ENCODE peak calls at places on chromosomes 11 and 22, in seven cellular contexts. J is esophagus muscularis mucosa, F is body of pancreas, K is A673, N is SK-N-SH, I is Panc1, T is upper lobe of right lung. Q is an unnamed sample.
A peak's percentile ranks its signal among the peaks of the same experiment; 100 is the strongest.

GRCh38 chr22:25084405-25085107 is 115.1 kb upstream of the CRYBB3 start:
- DNase-seq in J (no peak), F (no peak), K (no peak), N (peak; percentile 54), I (no peak), T (no peak), Q (no peak)

GRCh38 chr11:124865181-124865901 is at the start of gene ROBO3:
- DNase-seq in J (no peak), F (no peak), K (no peak), N (peak; percentile 62), I (no peak), T (no peak), Q (no peak)

GRCh38 chr11:121555172-121555571 is 102.4 kb upstream of the SORL1-AS1 start:
- DNase-seq in J (no peak), F (no peak), K (no peak), N (peak; percentile 11), I (no peak), T (no peak), Q (no peak)

GRCh38 chr11:131914299-131914902 is 544.0 kb downstream of the NTM start:
- DNase-seq in J (no peak), F (no peak), K (peak; percentile 46), N (peak; percentile 34), I (no peak), T (no peak), Q (no peak)

GRCh38 chr11:72039108-72039850 is 40.6 kb downstream of the IL18BP start:
- DNase-seq in J (no peak), F (peak; percentile 84), K (no peak), N (peak; percentile 64), I (no peak), T (peak; percentile 82), Q (peak; percentile 7)

GRCh38 chr11:86370922-86371614 is 3.6 kb upstream of the CCDC81 start:
- DNase-seq in J (no peak), F (peak; percentile 4), K (peak; percentile 27), N (no peak), I (no peak), T (no peak), Q (no peak)

GRCh38 chr11:1349074-1349931 is 39.9 kb upstream of the TOLLIP start:
- DNase-seq in J (no peak), F (no peak), K (no peak), N (peak; percentile 45), I (no peak), T (peak; percentile 60), Q (no peak)

GRCh38 chr22:24091551-24092420 is 80.7 kb downstream of the CABIN1 start:
- DNase-seq in J (no peak), F (no peak), K (no peak), N (no peak), I (no peak), T (peak; percentile 42), Q (no peak)

GRCh38 chr11:12087075-12087775 is 23.2 kb upstream of the MICAL2 start:
- DNase-seq in J (no peak), F (no peak), K (no peak), N (no peak), I (no peak), T (no peak), Q (no peak)

GRCh38 chr11:33624082-33624481 is 76.5 kb downstream of the C11orf91 start:
- DNase-seq in J (no peak), F (no peak), K (peak; percentile 35), N (no peak), I (no peak), T (no peak), Q (no peak)

GRCh38 chr11:12234216-12234615 is 123.8 kb downstream of the MICAL2 start:
- DNase-seq in J (no peak), F (no peak), K (no peak), N (no peak), I (no peak), T (no peak), Q (no peak)

GRCh38 chr22:39593061-39593930 is 22.7 kb downstream of the CACNA1I start:
- DNase-seq in J (no peak), F (no peak), K (no peak), N (no peak), I (no peak), T (no peak), Q (no peak)

GRCh38 chr11:113392522-113392921 is 4.9 kb downstream of the ANKK1 start:
- DNase-seq in J (no peak), F (no peak), K (no peak), N (no peak), I (no peak), T (no peak), Q (no peak)

GRCh38 chr11:108224908-108225786 is 2.3 kb downstream of the ATM start:
- DNase-seq in J (no peak), F (no peak), K (no peak), N (no peak), I (no peak), T (no peak), Q (no peak)

GRCh38 chr22:30159082-30159481 is 78.8 kb downstream of the HORMAD2 start:
- DNase-seq in J (no peak), F (no peak), K (no peak), N (no peak), I (no peak), T (no peak), Q (no peak)

GRCh38 chr11:76669901-76670474 is 559 bp downstream of the LRRC32 start:
- DNase-seq in J (no peak), F (peak; percentile 40), K (no peak), N (no peak), I (no peak), T (peak; percentile 55), Q (peak; percentile 55)

GRCh38 chr11:16902182-16902581 is 112.0 kb downstream of the PLEKHA7 start:
- DNase-seq in J (no peak), F (no peak), K (no peak), N (no peak), I (no peak), T (no peak), Q (no peak)

GRCh38 chr22:31616315-31616980 is 45.6 kb downstream of the PISD start:
- DNase-seq in J (no peak), F (no peak), K (no peak), N (no peak), I (no peak), T (peak; percentile 77), Q (no peak)

GRCh38 chr11:72352859-72353551 is 81.3 kb downstream of the CLPB start:
- DNase-seq in J (no peak), F (no peak), K (peak; percentile 57), N (peak; percentile 51), I (no peak), T (no peak), Q (peak; percentile 67)

GRCh38 chr11:35173011-35173511 is 34.1 kb downstream of the CD44 start:
- DNase-seq in J (no peak), F (peak; percentile 82), K (no peak), N (no peak), I (no peak), T (peak; percentile 63), Q (no peak)

GRCh38 chr11:132049205-132049604 is 678.8 kb downstream of the NTM start:
- DNase-seq in J (no peak), F (no peak), K (no peak), N (no peak), I (no peak), T (no peak), Q (no peak)

GRCh38 chr11:105897161-105897560 is 124.9 kb downstream of the MSANTD4 start:
- DNase-seq in J (no peak), F (no peak), K (no peak), N (no peak), I (no peak), T (no peak), Q (no peak)

GRCh38 chr22:37260939-37261338 is 16.9 kb upstream of the RAC2 start:
- DNase-seq in J (no peak), F (peak; percentile 63), K (peak; percentile 58), N (peak; percentile 84), I (no peak), T (peak; percentile 73), Q (no peak)

GRCh38 chr11:79055866-79056632 is 384.8 kb downstream of the TENM4 start:
- DNase-seq in J (no peak), F (peak; percentile 18), K (no peak), N (no peak), I (no peak), T (no peak), Q (no peak)

GRCh38 chr11:63563201-63564055 is at the start of gene PLAAT2:
- DNase-seq in J (no peak), F (no peak), K (no peak), N (no peak), I (no peak), T (no peak), Q (no peak)

DNA sequence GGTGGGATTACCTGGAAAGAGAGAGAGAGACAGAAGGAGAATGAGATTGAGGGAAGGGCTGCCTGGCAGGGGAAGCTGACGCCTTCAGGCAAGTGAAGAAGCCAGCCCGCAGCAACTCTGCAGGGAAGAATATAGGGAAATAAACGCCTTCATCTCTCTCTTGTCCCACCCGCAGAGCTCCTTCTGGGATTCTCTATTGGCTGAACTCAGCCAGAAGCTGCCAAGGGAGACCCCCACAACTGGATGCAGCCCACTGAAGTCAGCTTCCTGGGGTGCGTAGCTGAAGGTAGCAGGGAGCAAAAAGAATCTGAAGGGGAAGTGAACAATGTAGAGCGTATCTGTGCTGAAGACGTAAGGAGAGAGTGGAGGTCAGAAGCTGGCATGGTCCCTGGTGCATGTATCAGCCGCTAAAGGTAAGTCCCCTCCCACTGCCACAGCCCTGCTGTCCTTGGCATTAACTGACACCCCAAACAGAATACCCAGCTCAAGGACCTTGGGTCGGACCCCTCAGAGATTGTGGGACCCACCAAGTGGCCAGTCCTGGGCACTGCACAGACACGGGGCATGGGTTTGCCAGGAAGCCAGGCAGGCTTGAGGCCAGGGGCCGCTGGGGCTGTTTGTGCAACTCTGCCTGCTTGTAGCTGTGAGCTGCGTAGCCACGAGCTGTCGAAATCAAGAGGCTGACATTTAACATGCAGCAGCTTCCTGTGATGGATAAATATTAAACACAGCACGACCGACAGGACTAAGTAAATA is 469.9 kb downstream of the MN1 start:
- DNase-seq in J (peak; percentile 88), F (peak; percentile 80), K (peak; percentile 40), N (peak; percentile 81), I (no peak), T (peak; percentile 84), Q (no peak)
- TF ChIP-seq CTCF in J (peak; percentile 17), F (peak; percentile 66), K (peak; percentile 46), N (peak; percentile 49), I (peak; percentile 45), T (peak; percentile 57), Q (peak; percentile 54)

DNA sequence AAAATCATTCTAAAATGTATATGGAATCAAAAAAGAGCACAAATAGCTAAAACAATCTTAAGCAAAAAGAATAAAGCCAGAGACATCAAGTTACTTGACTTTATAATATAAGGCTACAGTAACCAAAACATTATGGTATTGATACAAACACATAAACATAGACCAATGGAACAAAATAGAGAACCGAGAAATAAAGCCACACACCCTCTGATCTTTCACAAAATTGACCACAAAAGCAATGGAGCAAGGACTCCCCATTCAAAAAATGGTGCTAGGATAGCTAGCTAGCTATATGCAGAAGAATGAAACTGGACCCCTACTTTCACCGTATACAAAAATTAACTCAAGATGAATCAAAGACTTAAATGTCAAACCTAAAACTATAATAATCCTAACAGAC is 43.2 kb downstream of the GLYATL2 start:
- DNase-seq in J (no peak), F (no peak), K (no peak), N (no peak), I (no peak), T (no peak), Q (no peak)
- H3K9me3 ChIP-seq in J (no peaks in the 10 kb centered on the region), F (no peaks in the 10 kb centered on the region), K (no peaks in the 10 kb centered on the region), N (no peaks in the 10 kb centered on the region), I (no peaks in the 10 kb centered on the region), T (no peaks in the 10 kb centered on the region), Q (no peaks in the 10 kb centered on the region)

GRCh38 chr11:47154738-47155570 is 21.7 kb downstream of the ARFGAP2 start:
- DNase-seq in J (no peak), F (no peak), K (no peak), N (no peak), I (no peak), T (no peak), Q (no peak)
- H3K4me3 ChIP-seq in J (no peak overlapping the region), F (no peak overlapping the region), K (no peak overlapping the region), N (no peak overlapping the region), I (no peak overlapping the region), T (no peak overlapping the region), Q (no peak overlapping the region)

GRCh38 chr22:20777420-20778177 is 3.7 kb downstream of the SERPIND1 start:
- DNase-seq in J (no peak), F (peak; percentile 68), K (peak; percentile 61), N (no peak), I (no peak), T (no peak), Q (peak; percentile 81)
- TF ChIP-seq CTCF in J (no peak), F (peak; percentile 31), K (no peak), N (no peak), I (no peak), T (no peak), Q (peak; percentile 20)